ENCODE peak calls at places on chromosomes 5 and 9, in six cellular contexts. W, M, Z, D, I and R are unnamed samples.
A peak's percentile ranks its signal among the peaks of the same experiment; 100 is the strongest.

GRCh38 chr5:172606156-172606785 is 34.8 kb upstream of the NEURL1B start:
- DNase-seq in W (no peak), M (peak; percentile 25), Z (no peak), D (no peak), I (no peak), R (no peak)

GRCh38 chr9:121853617-121854395 is 202.4 kb downstream of the DAB2IP start:
- DNase-seq in W (no peak), M (no peak), Z (no peak), D (no peak), I (no peak), R (no peak)

GRCh38 chr9:124771867-124772621 is 933 bp upstream of the NR6A1 start:
- DNase-seq in W (peak; percentile 86), M (peak; percentile 88), Z (peak; percentile 85), D (peak; percentile 65), I (peak; percentile 55), R (no peak)

GRCh38 chr9:127920794-127921193 is 4.0 kb upstream of the ST6GALNAC4 start:
- DNase-seq in W (no peak), M (no peak), Z (no peak), D (no peak), I (no peak), R (no peak)

GRCh38 chr9:115132648-115133047 is 14.7 kb upstream of the TNC start:
- DNase-seq in W (no peak), M (no peak), Z (no peak), D (no peak), I (no peak), R (no peak)

GRCh38 chr9:126802343-126803059 is 2.3 kb upstream of the ZBTB43 start:
- DNase-seq in W (no peak), M (no peak), Z (no peak), D (peak; percentile 79), I (no peak), R (no peak)

GRCh38 chr5:87121315-87122170 is 146.1 kb upstream of the RASA1 start:
- DNase-seq in W (no peak), M (no peak), Z (no peak), D (peak; percentile 83), I (peak; percentile 92), R (no peak)

GRCh38 chr5:181138258-181138657 is 7.3 kb upstream of the OR2V1 start:
- DNase-seq in W (no peak), M (peak; percentile 59), Z (no peak), D (no peak), I (no peak), R (no peak)

GRCh38 chr5:135242021-135242480 is 157.0 kb downstream of the MACROH2A1 start:
- DNase-seq in W (no peak), M (peak; percentile 10), Z (no peak), D (no peak), I (peak; percentile 69), R (no peak)

GRCh38 chr9:132560604-132561304 is 21.7 kb upstream of the BARHL1 start:
- DNase-seq in W (no peak), M (no peak), Z (no peak), D (no peak), I (no peak), R (no peak)

GRCh38 chr5:126139773-126140172 is 283.4 kb upstream of the GRAMD2B start:
- DNase-seq in W (no peak), M (no peak), Z (no peak), D (no peak), I (peak; percentile 70), R (no peak)

GRCh38 chr5:67182406-67182805 is 14.2 kb downstream of the CD180 start:
- DNase-seq in W (peak; percentile 77), M (peak; percentile 69), Z (no peak), D (no peak), I (peak; percentile 86), R (no peak)

GRCh38 chr9:16532681-16533450 is 337.6 kb downstream of the BNC2 start:
- DNase-seq in W (no peak), M (no peak), Z (no peak), D (no peak), I (peak; percentile 86), R (peak; percentile 41)

GRCh38 chr5:102865171-102865509 is 110.0 kb downstream of the PAM start:
- DNase-seq in W (no peak), M (no peak), Z (peak; percentile 59), D (peak; percentile 47), I (peak; percentile 34), R (no peak)

GRCh38 chr5:62938927-62939326 is 360.3 kb downstream of the LRRC70 start:
- DNase-seq in W (no peak), M (peak; percentile 33), Z (no peak), D (no peak), I (no peak), R (no peak)

GRCh38 chr5:177353093-177353492 is 1.6 kb upstream of the LMAN2 start:
- DNase-seq in W (no peak), M (no peak), Z (no peak), D (no peak), I (no peak), R (no peak)

GRCh38 chr9:83933804-83934203 is 12.6 kb upstream of the KIF27 start:
- DNase-seq in W (peak; percentile 42), M (no peak), Z (no peak), D (no peak), I (no peak), R (no peak)

GRCh38 chr5:126693806-126694205 is 83.1 kb upstream of the LMNB1 start:
- DNase-seq in W (no peak), M (no peak), Z (no peak), D (peak; percentile 36), I (no peak), R (no peak)

GRCh38 chr5:10452768-10453331 is 11.2 kb downstream of the ROPN1L start:
- DNase-seq in W (peak; percentile 77), M (peak; percentile 45), Z (peak; percentile 49), D (peak; percentile 77), I (peak; percentile 84), R (peak; percentile 62)

GRCh38 chr5:10315824-10316509 is 8.3 kb upstream of the CMBL start:
- DNase-seq in W (no peak), M (peak; percentile 56), Z (no peak), D (no peak), I (no peak), R (no peak)

GRCh38 chr5:169705322-169705721 is 68.2 kb downstream of the DOCK2 start:
- DNase-seq in W (no peak), M (no peak), Z (no peak), D (no peak), I (no peak), R (no peak)

GRCh38 chr5:137594717-137595116 is 95.6 kb upstream of the SPOCK1 start:
- DNase-seq in W (no peak), M (no peak), Z (no peak), D (no peak), I (peak; percentile 19), R (no peak)

GRCh38 chr9:76371901-76372300 is 22.3 kb downstream of the RFK start:
- DNase-seq in W (no peak), M (no peak), Z (no peak), D (peak; percentile 57), I (peak; percentile 74), R (no peak)

GRCh38 chr9:76373777-76374474 is 20.3 kb downstream of the RFK start:
- DNase-seq in W (no peak), M (no peak), Z (no peak), D (no peak), I (no peak), R (no peak)

GRCh38 chr9:76374702-76375543 is 19.3 kb downstream of the RFK start:
- DNase-seq in W (peak; percentile 87), M (peak; percentile 61), Z (no peak), D (peak; percentile 92), I (peak; percentile 94), R (no peak)

GRCh38 chr9:76372345-76372744 is 21.9 kb downstream of the RFK start:
- DNase-seq in W (no peak), M (no peak), Z (no peak), D (no peak), I (no peak), R (no peak)

DNA sequence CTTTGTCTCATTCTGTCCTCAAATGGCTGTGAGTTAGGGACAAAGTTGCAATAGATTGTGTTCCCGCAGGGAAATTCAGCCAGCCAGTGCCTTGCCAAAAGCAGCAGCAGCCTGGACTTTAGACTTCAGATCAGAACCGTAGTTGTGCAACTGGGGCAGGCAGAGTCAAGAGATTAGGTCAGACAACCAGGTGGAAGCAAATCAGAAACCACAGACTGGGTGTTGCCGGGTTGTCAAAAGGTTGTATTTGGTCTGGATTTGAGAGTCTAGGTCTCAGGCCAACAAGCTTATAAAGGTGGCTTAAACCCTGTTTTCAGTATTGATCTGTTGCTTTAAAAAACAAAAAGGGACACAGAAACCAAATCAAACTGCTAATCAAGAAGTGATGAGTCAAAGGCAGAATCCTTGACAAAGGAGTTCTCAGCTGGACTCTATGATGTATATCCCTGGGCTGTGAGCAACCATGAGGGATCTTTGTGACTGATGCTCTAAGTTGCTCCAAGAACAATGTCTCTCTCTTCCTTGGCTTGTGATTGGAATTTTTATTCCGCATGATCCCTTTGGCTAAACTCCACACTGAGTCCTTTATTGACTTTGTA is 21.0 kb downstream of the RFK start:
- DNase-seq in W (peak; percentile 75), M (no peak), Z (no peak), D (peak; percentile 76), I (peak; percentile 85), R (no peak)
- H3K27ac ChIP-seq in W (peak overlapping the region; percentile 83), M (no peak overlapping the region), Z (no peak overlapping the region), D (peak overlapping the region; percentile 35), I (no peak overlapping the region), R (no peak overlapping the region)

GRCh38 chr5:143448518-143448917 is 45.0 kb upstream of the NR3C1 start:
- DNase-seq in W (no peak), M (no peak), Z (no peak), D (no peak), I (no peak), R (no peak)
- H2AFZ ChIP-seq in W (no peak overlapping the region), M (no peak overlapping the region), Z (no peak overlapping the region), D (no peak overlapping the region), I (no peak overlapping the region), R (no peak overlapping the region)

GRCh38 chr5:3701694-3702093 is 106.1 kb downstream of the IRX1 start:
- DNase-seq in W (no peak), M (no peak), Z (no peak), D (no peak), I (no peak), R (no peak)
- H3K27ac ChIP-seq in W (no peak overlapping the region), M (no peak overlapping the region), Z (no peak overlapping the region), D (no peak overlapping the region), I (no peak overlapping the region), R (no peak overlapping the region)

GRCh38 chr5:174532453-174533126 is 191.8 kb upstream of the MSX2 start:
- DNase-seq in W (peak; percentile 93), M (peak; percentile 95), Z (peak; percentile 55), D (peak; percentile 86), I (peak; percentile 96), R (peak; percentile 84)

GRCh38 chr5:174533771-174534221 is 190.6 kb upstream of the MSX2 start:
- DNase-seq in W (peak; percentile 60), M (no peak), Z (no peak), D (peak; percentile 92), I (peak; percentile 96), R (peak; percentile 84)

GRCh38 chr5:174535691-174536090 is 188.7 kb upstream of the MSX2 start:
- DNase-seq in W (no peak), M (no peak), Z (peak; percentile 21), D (peak; percentile 89), I (peak; percentile 87), R (no peak)

GRCh38 chr5:174531782-174532191 is 192.6 kb upstream of the MSX2 start:
- DNase-seq in W (no peak), M (no peak), Z (no peak), D (no peak), I (peak; percentile 33), R (no peak)

DNA sequence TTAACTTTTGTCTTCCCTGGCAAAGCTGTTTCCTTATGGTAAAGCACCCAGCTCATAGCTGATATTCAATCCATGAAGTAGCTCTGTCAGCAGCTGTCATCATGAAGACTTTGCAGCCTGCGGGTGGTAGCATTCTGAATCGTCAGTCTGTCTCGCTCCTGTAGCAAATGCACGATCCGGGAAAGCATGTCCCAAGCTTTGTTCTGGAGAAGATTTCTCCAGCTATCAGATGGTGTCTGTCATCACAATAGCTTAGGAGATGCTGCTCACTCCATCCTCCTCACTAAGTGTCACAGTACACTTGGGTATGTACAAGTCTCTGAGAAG is 191.3 kb upstream of the MSX2 start:
- DNase-seq in W (no peak), M (no peak), Z (no peak), D (no peak), I (peak; percentile 11), R (no peak)
- H2AFZ ChIP-seq in W (no peak overlapping the region), M (no peak overlapping the region), Z (no peak overlapping the region), D (no peak overlapping the region), I (peak overlapping the region; percentile 39), R (no peak overlapping the region)